ENCODE peak calls at places on chromosomes 6 and 20, in ten cellular contexts. P is A549; B is GM23338; L is HCT116; O is MM.1S; A is stomach; Z is upper lobe of right lung; D is neural crest cell; I is CD4-positive, alpha-beta T cell; G is MCF 10A. X is an unnamed sample.

GRCh38 chr6:123118811-123119210 is 122.8 kb downstream of the CLVS2 start:
- DNase-seq in G (peak; percentile 17), B (no peak), A (no peak), O (no peak), I (no peak), L (no peak), D (no peak), P (peak; percentile 17), Z (no peak), X (no peak)

GRCh38 chr6:56746767-56747504 is 104.2 kb upstream of the DST start:
- DNase-seq in I (no peak), G (peak; percentile 63), L (no peak), A (no peak), D (no peak), Z (no peak), B (peak; percentile 50), P (no peak), O (no peak), X (no peak)

GRCh38 chr6:134254118-134254517 is 63.8 kb downstream of the SGK1 start:
- DNase-seq in L (no peak), D (no peak), B (no peak), A (no peak), I (no peak), Z (no peak), P (no peak), O (no peak), G (no peak), X (no peak)

GRCh38 chr6:89509719-89510339 is 76.9 kb downstream of the ANKRD6 start:
- DNase-seq in B (no peak), D (no peak), G (peak; percentile 20), O (no peak), A (peak; percentile 42), L (no peak), P (no peak), I (no peak), Z (no peak), X (no peak)

GRCh38 chr6:5050009-5050408 is 35.1 kb upstream of the PPP1R3G start:
- DNase-seq in O (peak; percentile 44), I (no peak), Z (no peak), D (no peak), B (no peak), G (no peak), A (no peak), L (no peak), P (no peak), X (no peak)

GRCh38 chr20:51800769-51801219 is 1.5 kb downstream of the SALL4 start:
- DNase-seq in Z (no peak), A (peak; percentile 25), G (peak; percentile 1), I (no peak), B (peak; percentile 51), P (peak; percentile 42), D (peak; percentile 28), O (no peak), L (no peak), X (no peak)

GRCh38 chr6:125950293-125950692 is 6.3 kb upstream of the HINT3 start:
- DNase-seq in L (no peak), P (peak; percentile 85), B (peak; percentile 64), O (no peak), Z (no peak), I (no peak), G (peak; percentile 87), D (no peak), A (no peak), X (no peak)

GRCh38 chr6:159594106-159594749 is 98.8 kb downstream of the SOD2 start:
- DNase-seq in A (no peak), B (no peak), D (no peak), L (peak; percentile 33), G (peak; percentile 40), P (no peak), O (no peak), I (no peak), Z (no peak), X (no peak)

GRCh38 chr20:47468290-47469050 is 33.2 kb upstream of the NCOA3 start:
- DNase-seq in I (no peak), B (no peak), A (peak; percentile 67), L (no peak), P (no peak), D (no peak), O (peak; percentile 79), G (no peak), Z (no peak), X (no peak)

GRCh38 chr6:156017838-156018237 is 562.2 kb upstream of the NOX3 start:
- DNase-seq in B (no peak), L (no peak), D (no peak), A (no peak), P (no peak), O (no peak), G (no peak), Z (no peak), I (no peak), X (no peak)

GRCh38 chr6:161269310-161269709 is 4.6 kb downstream of the AGPAT4 start:
- DNase-seq in B (no peak), D (no peak), O (no peak), P (no peak), A (no peak), G (no peak), L (no peak), I (no peak), Z (no peak), X (no peak)

GRCh38 chr6:161266866-161267265 is 7.0 kb downstream of the AGPAT4 start:
- DNase-seq in B (no peak), I (no peak), D (no peak), O (no peak), Z (no peak), A (no peak), L (no peak), P (no peak), G (no peak), X (no peak)

GRCh38 chr6:161271343-161272019 is 2.4 kb downstream of the AGPAT4 start:
- DNase-seq in G (no peak), O (no peak), D (no peak), B (peak; percentile 3), I (no peak), L (no peak), Z (no peak), P (no peak), A (no peak), X (no peak)

GRCh38 chr6:161265975-161266374 is 7.9 kb downstream of the AGPAT4 start:
- DNase-seq in Z (no peak), P (no peak), G (no peak), O (no peak), L (no peak), D (no peak), B (no peak), I (no peak), A (no peak), X (no peak)

DNA sequence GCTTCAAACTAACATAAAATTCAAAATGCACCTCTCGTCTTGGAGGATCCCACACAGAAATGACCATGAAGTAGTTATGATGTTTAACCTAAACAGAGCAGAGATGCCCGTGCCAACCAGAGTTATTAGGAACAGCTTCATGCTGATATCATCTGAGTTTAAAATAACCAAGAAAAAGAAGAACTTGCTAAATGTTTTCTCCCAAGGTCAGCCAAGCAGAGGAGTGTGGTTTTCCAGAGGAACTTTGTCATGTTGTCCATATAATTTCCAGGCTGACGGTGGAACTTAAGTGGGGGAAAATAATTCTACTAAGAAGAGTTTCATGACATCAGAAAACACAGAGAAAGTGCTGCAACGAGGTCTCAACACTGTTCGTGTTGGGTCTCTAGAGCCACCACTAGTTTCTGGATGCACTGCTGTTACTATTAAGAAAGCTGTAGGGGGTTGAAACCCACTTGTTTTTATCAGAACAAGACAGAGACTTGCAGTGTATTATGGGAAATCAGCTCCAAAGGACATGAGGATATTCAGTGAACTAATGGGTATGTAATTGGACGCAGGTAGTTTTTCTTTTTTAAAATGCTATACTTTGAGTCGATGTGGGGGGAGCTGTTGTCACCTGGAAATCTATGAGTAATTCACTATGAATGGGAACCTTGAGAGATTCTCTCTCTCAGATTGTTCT is 5.2 kb downstream of the AGPAT4 start:
- DNase-seq in O (no peak), L (no peak), I (no peak), B (peak; percentile 14), D (no peak), G (no peak), P (no peak), Z (no peak), A (no peak), X (no peak)
- TF ChIP-seq CTCF in O (no peak), L (no peak), I (no peak), B (peak; percentile 7), D (no peak), G (no peak), P (no peak), Z (no peak), A (no peak), X (no peak)

DNA sequence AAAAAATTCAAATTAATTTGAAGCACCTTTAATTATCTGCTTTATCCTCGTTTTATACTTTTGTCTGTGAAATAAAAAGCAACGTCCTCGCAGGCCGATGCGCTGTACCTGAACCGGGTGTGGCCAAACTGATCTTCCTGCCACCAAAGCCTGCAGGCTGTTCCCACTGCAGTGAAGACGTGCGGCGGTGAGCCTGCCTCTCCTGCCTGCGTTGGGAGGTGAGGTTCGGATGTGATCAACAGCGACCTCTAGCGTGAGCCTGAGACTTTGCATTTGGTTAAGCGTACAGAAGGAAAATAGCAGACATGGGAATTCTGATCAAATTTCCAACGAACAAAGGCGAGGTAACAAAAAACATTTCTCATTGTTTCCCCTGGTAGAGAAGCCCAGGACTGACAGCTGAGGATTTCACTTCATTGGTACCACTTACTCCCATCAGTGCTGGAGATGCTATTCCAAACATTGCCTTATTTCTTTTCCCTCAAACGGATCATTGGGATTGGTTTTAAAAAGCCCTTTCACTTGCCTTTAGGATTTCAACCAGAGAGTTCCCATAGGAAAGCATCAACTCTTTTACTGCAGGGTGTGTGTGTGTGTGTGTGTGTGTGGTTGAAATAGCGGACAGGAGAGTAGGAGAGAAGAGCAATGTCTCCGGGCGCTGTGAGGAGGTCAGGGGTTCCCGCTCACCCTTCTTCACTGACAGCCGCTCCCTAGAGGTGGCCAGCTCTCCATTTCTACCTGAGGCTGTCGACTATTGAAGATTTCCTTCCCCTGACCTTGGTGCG is 56.6 kb upstream of the CCN6 start:
- DNase-seq in D (peak; percentile 77), G (peak; percentile 76), O (peak; percentile 74), B (peak; percentile 87), L (peak; percentile 63), A (peak; percentile 82), I (peak; percentile 76), Z (peak; percentile 88), P (peak; percentile 65), X (peak; percentile 78)
- TF ChIP-seq CTCF in D (peak; percentile 97), G (peak; percentile 85), O (peak; percentile 90), B (peak; percentile 94), L (peak; percentile 87), A (peak; percentile 79), I (peak; percentile 93), Z (peak; percentile 93), P (peak; percentile 72), X (peak; percentile 88)

GRCh38 chr6:10809098-10809497 is 29.2 kb downstream of the MAK start:
- DNase-seq in O (no peak), A (no peak), G (peak; percentile 4), P (no peak), L (no peak), B (no peak), I (no peak), D (no peak), Z (no peak), X (no peak)

GRCh38 chr6:10808376-10808775 is 30.0 kb downstream of the MAK start:
- DNase-seq in P (no peak), A (no peak), Z (no peak), G (no peak), L (no peak), B (no peak), O (no peak), D (no peak), I (no peak), X (no peak)
- TF ChIP-seq CTCF in P (no peak), A (no peak), Z (no peak), G (no peak), L (no peak), B (no peak), O (no peak), D (no peak), I (no peak), X (no peak)

GRCh38 chr6:47690791-47691190 is 7.6 kb upstream of the ADGRF4 start:
- DNase-seq in O (no peak), I (no peak), P (no peak), B (no peak), L (no peak), A (no peak), G (no peak), D (no peak), Z (no peak), X (no peak)
- TF ChIP-seq CTCF in O (no peak), I (no peak), P (no peak), B (no peak), L (no peak), A (no peak), G (no peak), D (no peak), Z (no peak), X (no peak)